ENCODE peak calls at places on chromosome 14, in six cellular contexts. One of them, this sample, is unnamed.
A peak's percentile ranks its signal among the peaks of the same experiment; 100 is the strongest.

GRCh38 chr14:95507174-95507573 is 9.3 kb downstream of the SYNE3 start:
- DNase-seq in stomach: peak; percentile 67
- DNase-seq in heart left ventricle: peak; percentile 73
- DNase-seq in HepG2: no peak
- DNase-seq in mammary epithelial cell: peak; percentile 94
- DNase-seq in left ventricle myocardium inferior: peak; percentile 64
- DNase-seq in this sample: no peak

GRCh38 chr14:105496831-105497591 is 6.0 kb downstream of the TEDC1 start:
- DNase-seq in stomach: no peak
- DNase-seq in left ventricle myocardium inferior: no peak
- DNase-seq in mammary epithelial cell: no peak
- DNase-seq in heart left ventricle: no peak
- DNase-seq in HepG2: no peak
- DNase-seq in this sample: peak; percentile 22

GRCh38 chr14:90460136-90460535 is 63.3 kb downstream of the CALM1 start:
- DNase-seq in stomach: no peak
- DNase-seq in heart left ventricle: no peak
- DNase-seq in left ventricle myocardium inferior: no peak
- DNase-seq in HepG2: no peak
- DNase-seq in mammary epithelial cell: no peak
- DNase-seq in this sample: no peak

GRCh38 chr14:25231006-25231405 is 181.1 kb upstream of the STXBP6 start:
- DNase-seq in left ventricle myocardium inferior: no peak
- DNase-seq in stomach: peak; percentile 31
- DNase-seq in mammary epithelial cell: no peak
- DNase-seq in HepG2: no peak
- DNase-seq in heart left ventricle: no peak
- DNase-seq in this sample: no peak

GRCh38 chr14:44960146-44960545 is 1.6 kb downstream of the KLHL28 start:
- DNase-seq in left ventricle myocardium inferior: no peak
- DNase-seq in HepG2: no peak
- DNase-seq in heart left ventricle: no peak
- DNase-seq in stomach: no peak
- DNase-seq in mammary epithelial cell: peak; percentile 21
- DNase-seq in this sample: no peak

GRCh38 chr14:50906326-50906725 is 34.5 kb downstream of the ABHD12B start:
- DNase-seq in stomach: no peak
- DNase-seq in mammary epithelial cell: no peak
- DNase-seq in heart left ventricle: no peak
- DNase-seq in left ventricle myocardium inferior: no peak
- DNase-seq in HepG2: no peak
- DNase-seq in this sample: no peak

GRCh38 chr14:77584809-77585208 is 31.6 kb downstream of the SPTLC2 start:
- DNase-seq in stomach: no peak
- DNase-seq in HepG2: no peak
- DNase-seq in left ventricle myocardium inferior: no peak
- DNase-seq in mammary epithelial cell: no peak
- DNase-seq in heart left ventricle: no peak
- DNase-seq in this sample: no peak

GRCh38 chr14:60311417-60311816 is 62.4 kb downstream of the PPM1A start:
- DNase-seq in stomach: no peak
- DNase-seq in left ventricle myocardium inferior: no peak
- DNase-seq in HepG2: no peak
- DNase-seq in heart left ventricle: no peak
- DNase-seq in mammary epithelial cell: peak; percentile 11
- DNase-seq in this sample: no peak

GRCh38 chr14:68753696-68754095 is 39.2 kb downstream of the ZFP36L1 start:
- DNase-seq in left ventricle myocardium inferior: no peak
- DNase-seq in HepG2: no peak
- DNase-seq in stomach: no peak
- DNase-seq in mammary epithelial cell: no peak
- DNase-seq in heart left ventricle: no peak
- DNase-seq in this sample: no peak

GRCh38 chr14:39393289-39393688 is 38.9 kb downstream of the FBXO33 start:
- DNase-seq in stomach: no peak
- DNase-seq in heart left ventricle: no peak
- DNase-seq in left ventricle myocardium inferior: no peak
- DNase-seq in HepG2: no peak
- DNase-seq in mammary epithelial cell: peak; percentile 30
- DNase-seq in this sample: no peak

GRCh38 chr14:24428628-24429394 is 657 bp downstream of the CBLN3 start:
- DNase-seq in HepG2: no peak
- DNase-seq in stomach: peak; percentile 23
- DNase-seq in left ventricle myocardium inferior: no peak
- DNase-seq in heart left ventricle: no peak
- DNase-seq in mammary epithelial cell: no peak
- DNase-seq in this sample: no peak

GRCh38 chr14:56998728-56999127 is 188.4 kb upstream of the OTX2 start:
- DNase-seq in heart left ventricle: no peak
- DNase-seq in left ventricle myocardium inferior: no peak
- DNase-seq in mammary epithelial cell: no peak
- DNase-seq in HepG2: no peak
- DNase-seq in stomach: no peak
- DNase-seq in this sample: no peak

GRCh38 chr14:32405856-32406255 is 76.8 kb downstream of the AKAP6 start:
- DNase-seq in HepG2: no peak
- DNase-seq in heart left ventricle: no peak
- DNase-seq in mammary epithelial cell: no peak
- DNase-seq in left ventricle myocardium inferior: no peak
- DNase-seq in stomach: no peak
- DNase-seq in this sample: no peak

GRCh38 chr14:67710209-67710608 is 8.5 kb downstream of the RDH12 start:
- DNase-seq in stomach: no peak
- DNase-seq in HepG2: no peak
- DNase-seq in heart left ventricle: no peak
- DNase-seq in left ventricle myocardium inferior: no peak
- DNase-seq in mammary epithelial cell: no peak
- DNase-seq in this sample: no peak

GRCh38 chr14:103878180-103878579 is 30.8 kb upstream of the PPP1R13B start:
- DNase-seq in left ventricle myocardium inferior: no peak
- DNase-seq in stomach: no peak
- DNase-seq in heart left ventricle: no peak
- DNase-seq in HepG2: no peak
- DNase-seq in mammary epithelial cell: no peak
- DNase-seq in this sample: no peak

GRCh38 chr14:59199614-59200013 is 11.1 kb downstream of the DAAM1 start:
- DNase-seq in left ventricle myocardium inferior: no peak
- DNase-seq in HepG2: no peak
- DNase-seq in heart left ventricle: no peak
- DNase-seq in mammary epithelial cell: no peak
- DNase-seq in stomach: no peak
- DNase-seq in this sample: no peak

GRCh38 chr14:95597784-95598204 is 62.9 kb downstream of the GLRX5 start:
- DNase-seq in mammary epithelial cell: peak; percentile 21
- DNase-seq in heart left ventricle: no peak
- DNase-seq in HepG2: no peak
- DNase-seq in stomach: no peak
- DNase-seq in left ventricle myocardium inferior: no peak
- DNase-seq in this sample: peak; percentile 81

GRCh38 chr14:104676694-104677505 is 12.5 kb upstream of the INF2 start:
- DNase-seq in left ventricle myocardium inferior: peak; percentile 17
- DNase-seq in heart left ventricle: peak; percentile 23
- DNase-seq in mammary epithelial cell: no peak
- DNase-seq in stomach: no peak
- DNase-seq in HepG2: peak; percentile 55
- DNase-seq in this sample: peak; percentile 57

GRCh38 chr14:20476795-20477194 is 7.6 kb downstream of the PNP start:
- DNase-seq in heart left ventricle: no peak
- DNase-seq in left ventricle myocardium inferior: no peak
- DNase-seq in HepG2: no peak
- DNase-seq in stomach: no peak
- DNase-seq in mammary epithelial cell: no peak
- DNase-seq in this sample: no peak

GRCh38 chr14:54465654-54466053 is 23.1 kb downstream of the GMFB start:
- DNase-seq in heart left ventricle: no peak
- DNase-seq in mammary epithelial cell: no peak
- DNase-seq in left ventricle myocardium inferior: no peak
- DNase-seq in stomach: no peak
- DNase-seq in HepG2: no peak
- DNase-seq in this sample: peak; percentile 43

GRCh38 chr14:54776361-54777001 is 126.1 kb downstream of the GCH1 start:
- DNase-seq in stomach: no peak
- DNase-seq in heart left ventricle: peak; percentile 65
- DNase-seq in left ventricle myocardium inferior: peak; percentile 70
- DNase-seq in mammary epithelial cell: peak; percentile 63
- DNase-seq in HepG2: no peak
- DNase-seq in this sample: no peak

DNA sequence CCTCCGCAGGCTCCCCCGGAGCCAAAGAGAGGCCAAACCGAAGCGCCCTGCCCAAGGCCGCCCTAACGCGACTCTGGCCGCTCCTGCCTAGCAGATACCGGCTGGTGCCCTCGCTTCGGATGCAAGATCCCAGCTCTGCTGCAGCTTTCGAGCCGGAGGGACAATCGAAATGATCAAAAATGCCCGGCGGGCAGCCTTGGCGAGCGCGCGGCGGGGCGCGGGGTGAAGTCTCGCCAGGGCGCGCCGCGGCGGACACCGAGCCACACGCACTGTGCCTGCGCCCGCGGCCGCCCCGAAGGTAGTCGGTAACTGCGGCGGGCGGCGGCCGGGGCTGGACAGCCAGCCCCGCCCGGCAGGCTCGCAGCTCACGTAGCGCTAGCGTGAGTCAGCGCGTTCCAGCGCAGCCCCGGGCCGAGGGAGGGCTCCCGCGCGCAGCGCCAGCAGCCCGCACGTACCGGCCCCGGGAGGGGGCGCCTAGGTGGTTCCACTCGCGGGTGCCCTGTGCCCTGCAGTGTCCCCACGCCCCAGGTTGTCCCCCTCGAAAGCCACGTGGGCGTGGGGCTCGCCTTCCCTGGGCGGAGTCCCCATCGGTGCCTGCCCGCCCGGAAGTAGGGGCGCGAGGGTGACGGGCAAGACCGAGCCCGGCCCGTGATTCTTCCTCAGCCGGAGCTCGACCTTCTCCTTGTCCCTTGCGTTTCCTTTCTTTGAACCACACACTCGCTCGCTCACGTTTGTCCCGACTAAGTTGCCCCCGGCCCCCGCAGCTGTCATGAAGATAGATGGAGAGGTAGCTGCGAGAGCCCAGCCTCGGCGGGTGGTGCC is 109.3 kb upstream of the EGLN3 start:
- DNase-seq in left ventricle myocardium inferior: peak; percentile 85
- DNase-seq in stomach: peak; percentile 85
- DNase-seq in heart left ventricle: peak; percentile 83
- DNase-seq in mammary epithelial cell: peak; percentile 71
- DNase-seq in HepG2: peak; percentile 56
- DNase-seq in this sample: peak; percentile 68
- TF ChIP-seq CTCF in left ventricle myocardium inferior: peak; percentile 44
- TF ChIP-seq CTCF in stomach: no peak
- TF ChIP-seq CTCF in heart left ventricle: peak; percentile 29
- TF ChIP-seq CTCF in mammary epithelial cell: no peak
- TF ChIP-seq CTCF in HepG2: peak; percentile 75
- TF ChIP-seq CTCF in this sample: no peak

GRCh38 chr14:91892918-91893527 is 25.7 kb upstream of the TC2N start:
- DNase-seq in heart left ventricle: no peak
- DNase-seq in stomach: no peak
- DNase-seq in mammary epithelial cell: no peak
- DNase-seq in HepG2: peak; percentile 20
- DNase-seq in left ventricle myocardium inferior: no peak
- DNase-seq in this sample: peak; percentile 56
- TF ChIP-seq CTCF in heart left ventricle: peak; percentile 54
- TF ChIP-seq CTCF in stomach: no peak
- TF ChIP-seq CTCF in mammary epithelial cell: peak; percentile 31
- TF ChIP-seq CTCF in HepG2: peak; percentile 63
- TF ChIP-seq CTCF in left ventricle myocardium inferior: peak; percentile 48
- TF ChIP-seq CTCF in this sample: peak; percentile 79

GRCh38 chr14:53151523-53151866 is 1.6 kb downstream of the DDHD1 start:
- DNase-seq in mammary epithelial cell: no peak
- DNase-seq in stomach: no peak
- DNase-seq in HepG2: no peak
- DNase-seq in heart left ventricle: no peak
- DNase-seq in left ventricle myocardium inferior: no peak
- DNase-seq in this sample: no peak

GRCh38 chr14:53152909-53153701 is at the start of gene DDHD1:
- DNase-seq in stomach: peak; percentile 76
- DNase-seq in heart left ventricle: peak; percentile 77
- DNase-seq in left ventricle myocardium inferior: peak; percentile 82
- DNase-seq in mammary epithelial cell: peak; percentile 57
- DNase-seq in HepG2: peak; percentile 50
- DNase-seq in this sample: peak; percentile 86

GRCh38 chr14:53152627-53152908 is 555 bp downstream of the DDHD1 start:
- DNase-seq in HepG2: no peak
- DNase-seq in left ventricle myocardium inferior: no peak
- DNase-seq in stomach: no peak
- DNase-seq in mammary epithelial cell: peak; percentile 55
- DNase-seq in heart left ventricle: no peak
- DNase-seq in this sample: no peak

GRCh38 chr14:53153702-53154112 is 584 bp upstream of the DDHD1 start:
- DNase-seq in HepG2: no peak
- DNase-seq in left ventricle myocardium inferior: no peak
- DNase-seq in heart left ventricle: no peak
- DNase-seq in stomach: no peak
- DNase-seq in mammary epithelial cell: no peak
- DNase-seq in this sample: no peak

GRCh38 chr14:53151867-53152626 is 1.1 kb downstream of the DDHD1 start:
- DNase-seq in mammary epithelial cell: peak; percentile 63
- DNase-seq in HepG2: peak; percentile 29
- DNase-seq in stomach: peak; percentile 55
- DNase-seq in left ventricle myocardium inferior: peak; percentile 54
- DNase-seq in heart left ventricle: peak; percentile 43
- DNase-seq in this sample: peak; percentile 53
- TF ChIP-seq CTCF in mammary epithelial cell: no peak
- TF ChIP-seq CTCF in HepG2: peak; percentile 30
- TF ChIP-seq CTCF in stomach: no peak
- TF ChIP-seq CTCF in left ventricle myocardium inferior: peak; percentile 25
- TF ChIP-seq CTCF in heart left ventricle: no peak
- TF ChIP-seq CTCF in this sample: no peak

GRCh38 chr14:38056270-38056669 is 151.4 kb upstream of the SSTR1 start:
- DNase-seq in left ventricle myocardium inferior: no peak
- DNase-seq in mammary epithelial cell: no peak
- DNase-seq in HepG2: no peak
- DNase-seq in stomach: no peak
- DNase-seq in heart left ventricle: no peak
- DNase-seq in this sample: no peak
- TF ChIP-seq CTCF in left ventricle myocardium inferior: no peak
- TF ChIP-seq CTCF in mammary epithelial cell: no peak
- TF ChIP-seq CTCF in HepG2: no peak
- TF ChIP-seq CTCF in stomach: no peak
- TF ChIP-seq CTCF in heart left ventricle: no peak
- TF ChIP-seq CTCF in this sample: no peak

DNA sequence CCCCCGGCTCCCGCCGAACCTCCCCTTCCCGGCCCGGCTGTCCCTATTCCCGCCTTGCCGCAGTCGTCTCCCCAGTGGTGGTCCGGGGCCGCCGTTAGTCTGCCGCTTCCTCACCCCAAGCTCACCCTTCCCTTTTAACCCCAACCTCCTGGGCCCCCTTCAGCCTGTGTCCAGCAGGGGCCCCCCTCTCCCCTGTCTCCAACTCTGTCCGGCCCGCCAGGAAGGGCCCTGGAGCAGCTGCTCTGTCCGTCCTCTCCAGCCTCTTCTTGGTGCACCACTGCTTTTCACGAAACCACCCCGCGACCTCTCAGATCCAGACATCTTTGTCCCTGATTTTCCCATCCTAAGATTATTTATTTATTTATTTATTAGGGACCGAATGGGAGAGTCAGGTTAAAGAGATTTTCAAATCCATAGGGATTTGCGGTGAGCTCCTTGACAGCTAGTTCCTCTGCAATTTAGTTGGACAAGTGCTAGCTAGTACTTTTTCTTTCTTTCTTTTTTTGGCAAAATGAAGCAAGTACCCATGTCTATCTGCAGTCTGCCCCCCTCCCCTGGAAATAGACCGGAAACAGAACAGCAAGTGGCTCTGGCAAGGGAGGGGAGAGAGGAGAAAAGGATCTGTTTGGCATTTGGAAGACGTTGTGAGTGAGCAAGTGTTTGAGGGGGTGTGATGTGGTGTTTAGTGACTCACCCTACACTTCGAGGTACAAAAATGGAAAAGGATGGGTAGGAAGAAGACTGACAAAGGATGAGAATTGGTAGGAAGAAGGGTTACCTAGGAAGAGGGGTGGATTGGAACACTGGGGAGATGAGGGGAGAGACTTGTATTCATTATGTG is 632 bp downstream of the UBR7 start:
- DNase-seq in HepG2: no peak
- DNase-seq in left ventricle myocardium inferior: peak; percentile 57
- DNase-seq in mammary epithelial cell: peak; percentile 57
- DNase-seq in heart left ventricle: peak; percentile 66
- DNase-seq in stomach: peak; percentile 40
- DNase-seq in this sample: peak; percentile 66
- TF ChIP-seq CTCF in HepG2: peak; percentile 65
- TF ChIP-seq CTCF in left ventricle myocardium inferior: no peak
- TF ChIP-seq CTCF in mammary epithelial cell: peak; percentile 1
- TF ChIP-seq CTCF in heart left ventricle: peak; percentile 40
- TF ChIP-seq CTCF in stomach: no peak
- TF ChIP-seq CTCF in this sample: peak; percentile 21